ENCODE peak calls at places on chromosomes 3 and 15, in ten cellular contexts. One of them, this sample, is unnamed.

GRCh38 chr3:129421236-129421883 is 7.1 kb downstream of the EFCAB12 start:
- DNase-seq in astrocyte: no peak
- DNase-seq in tibial artery: peak; percentile 58
- DNase-seq in neural progenitor cell: no peak
- DNase-seq in heart right ventricle: no peak
- DNase-seq in kidney epithelial cell: no peak
- DNase-seq in Panc1: no peak
- DNase-seq in stomach: no peak
- DNase-seq in H7: no peak
- DNase-seq in heart left ventricle: no peak
- DNase-seq in this sample: no peak

GRCh38 chr15:82810061-82810862 is 834 bp downstream of the WHAMM start:
- DNase-seq in astrocyte: peak; percentile 34
- DNase-seq in tibial artery: no peak
- DNase-seq in neural progenitor cell: peak; percentile 71
- DNase-seq in heart right ventricle: peak; percentile 36
- DNase-seq in kidney epithelial cell: no peak
- DNase-seq in Panc1: no peak
- DNase-seq in stomach: peak; percentile 58
- DNase-seq in H7: peak; percentile 72
- DNase-seq in heart left ventricle: peak; percentile 34
- DNase-seq in this sample: peak; percentile 69

GRCh38 chr3:122943828-122944190 is 83.8 kb downstream of the SEMA5B start:
- DNase-seq in astrocyte: no peak
- DNase-seq in tibial artery: no peak
- DNase-seq in neural progenitor cell: no peak
- DNase-seq in heart right ventricle: no peak
- DNase-seq in kidney epithelial cell: no peak
- DNase-seq in Panc1: no peak
- DNase-seq in stomach: no peak
- DNase-seq in H7: no peak
- DNase-seq in heart left ventricle: no peak
- DNase-seq in this sample: peak; percentile 61

GRCh38 chr3:128353361-128353965 is 113.2 kb downstream of the DNAJB8 start:
- DNase-seq in astrocyte: no peak
- DNase-seq in tibial artery: no peak
- DNase-seq in neural progenitor cell: no peak
- DNase-seq in heart right ventricle: no peak
- DNase-seq in kidney epithelial cell: no peak
- DNase-seq in Panc1: no peak
- DNase-seq in stomach: no peak
- DNase-seq in H7: no peak
- DNase-seq in heart left ventricle: no peak
- DNase-seq in this sample: no peak

GRCh38 chr3:107956991-107957467 is 133.8 kb downstream of the CD47 start:
- DNase-seq in astrocyte: peak; percentile 18
- DNase-seq in tibial artery: peak; percentile 95
- DNase-seq in neural progenitor cell: no peak
- DNase-seq in heart right ventricle: peak; percentile 69
- DNase-seq in kidney epithelial cell: no peak
- DNase-seq in Panc1: no peak
- DNase-seq in stomach: peak; percentile 66
- DNase-seq in H7: no peak
- DNase-seq in heart left ventricle: peak; percentile 83
- DNase-seq in this sample: no peak

GRCh38 chr3:48926425-48927392 is 8.1 kb downstream of the ARIH2 start:
- DNase-seq in astrocyte: no peak
- DNase-seq in tibial artery: no peak
- DNase-seq in neural progenitor cell: no peak
- DNase-seq in heart right ventricle: no peak
- DNase-seq in kidney epithelial cell: no peak
- DNase-seq in Panc1: no peak
- DNase-seq in stomach: no peak
- DNase-seq in H7: no peak
- DNase-seq in heart left ventricle: no peak
- DNase-seq in this sample: no peak

GRCh38 chr3:133412511-133413165 is 12.8 kb downstream of the BFSP2 start:
- DNase-seq in astrocyte: no peak
- DNase-seq in tibial artery: no peak
- DNase-seq in neural progenitor cell: no peak
- DNase-seq in heart right ventricle: no peak
- DNase-seq in kidney epithelial cell: no peak
- DNase-seq in Panc1: no peak
- DNase-seq in stomach: no peak
- DNase-seq in H7: peak; percentile 19
- DNase-seq in heart left ventricle: no peak
- DNase-seq in this sample: peak; percentile 44

GRCh38 chr3:139319428-139320402 is 24.1 kb upstream of the MRPS22 start:
- DNase-seq in astrocyte: no peak
- DNase-seq in tibial artery: no peak
- DNase-seq in neural progenitor cell: peak; percentile 63
- DNase-seq in heart right ventricle: no peak
- DNase-seq in kidney epithelial cell: no peak
- DNase-seq in Panc1: no peak
- DNase-seq in stomach: no peak
- DNase-seq in H7: peak; percentile 86
- DNase-seq in heart left ventricle: no peak
- DNase-seq in this sample: peak; percentile 62

GRCh38 chr3:124281453-124282316 is 289.8 kb upstream of the ROPN1 start:
- DNase-seq in astrocyte: peak; percentile 36
- DNase-seq in tibial artery: no peak
- DNase-seq in neural progenitor cell: peak; percentile 57
- DNase-seq in heart right ventricle: no peak
- DNase-seq in kidney epithelial cell: no peak
- DNase-seq in Panc1: no peak
- DNase-seq in stomach: no peak
- DNase-seq in H7: peak; percentile 60
- DNase-seq in heart left ventricle: no peak
- DNase-seq in this sample: peak; percentile 49

GRCh38 chr3:193772389-193772788 is 179.4 kb downstream of the OPA1 start:
- DNase-seq in astrocyte: no peak
- DNase-seq in tibial artery: no peak
- DNase-seq in neural progenitor cell: peak; percentile 95
- DNase-seq in heart right ventricle: no peak
- DNase-seq in kidney epithelial cell: no peak
- DNase-seq in Panc1: no peak
- DNase-seq in stomach: no peak
- DNase-seq in H7: no peak
- DNase-seq in heart left ventricle: no peak
- DNase-seq in this sample: no peak

GRCh38 chr15:63306480-63307073 is 29.2 kb downstream of the APH1B start:
- DNase-seq in astrocyte: no peak
- DNase-seq in tibial artery: no peak
- DNase-seq in neural progenitor cell: no peak
- DNase-seq in heart right ventricle: no peak
- DNase-seq in kidney epithelial cell: peak; percentile 47
- DNase-seq in Panc1: no peak
- DNase-seq in stomach: no peak
- DNase-seq in H7: no peak
- DNase-seq in heart left ventricle: no peak
- DNase-seq in this sample: no peak

GRCh38 chr15:25092661-25093060 is 137.9 kb downstream of the SNRPN start:
- DNase-seq in astrocyte: peak; percentile 67
- DNase-seq in tibial artery: no peak
- DNase-seq in neural progenitor cell: no peak
- DNase-seq in heart right ventricle: no peak
- DNase-seq in kidney epithelial cell: no peak
- DNase-seq in Panc1: no peak
- DNase-seq in stomach: no peak
- DNase-seq in H7: no peak
- DNase-seq in heart left ventricle: no peak
- DNase-seq in this sample: no peak

GRCh38 chr3:171874879-171875278 is 31.7 kb downstream of the TMEM212 start:
- DNase-seq in astrocyte: peak; percentile 20
- DNase-seq in tibial artery: no peak
- DNase-seq in neural progenitor cell: no peak
- DNase-seq in heart right ventricle: no peak
- DNase-seq in kidney epithelial cell: no peak
- DNase-seq in Panc1: no peak
- DNase-seq in stomach: no peak
- DNase-seq in H7: no peak
- DNase-seq in heart left ventricle: no peak
- DNase-seq in this sample: no peak

GRCh38 chr3:18438586-18438985 is 13.4 kb upstream of the SATB1 start:
- DNase-seq in astrocyte: no peak
- DNase-seq in tibial artery: no peak
- DNase-seq in neural progenitor cell: no peak
- DNase-seq in heart right ventricle: no peak
- DNase-seq in kidney epithelial cell: no peak
- DNase-seq in Panc1: no peak
- DNase-seq in stomach: no peak
- DNase-seq in H7: no peak
- DNase-seq in heart left ventricle: no peak
- DNase-seq in this sample: no peak

GRCh38 chr3:64740232-64740631 is 52.4 kb upstream of the ADAMTS9 start:
- DNase-seq in astrocyte: peak; percentile 30
- DNase-seq in tibial artery: no peak
- DNase-seq in neural progenitor cell: no peak
- DNase-seq in heart right ventricle: no peak
- DNase-seq in kidney epithelial cell: no peak
- DNase-seq in Panc1: no peak
- DNase-seq in stomach: no peak
- DNase-seq in H7: no peak
- DNase-seq in heart left ventricle: no peak
- DNase-seq in this sample: no peak

GRCh38 chr3:126883241-126883640 is 99.7 kb upstream of the PLXNA1 start:
- DNase-seq in astrocyte: peak; percentile 16
- DNase-seq in tibial artery: no peak
- DNase-seq in neural progenitor cell: no peak
- DNase-seq in heart right ventricle: no peak
- DNase-seq in kidney epithelial cell: no peak
- DNase-seq in Panc1: no peak
- DNase-seq in stomach: no peak
- DNase-seq in H7: no peak
- DNase-seq in heart left ventricle: no peak
- DNase-seq in this sample: no peak

GRCh38 chr15:27669641-27670040 is 429.5 kb downstream of the OCA2 start:
- DNase-seq in astrocyte: no peak
- DNase-seq in tibial artery: no peak
- DNase-seq in neural progenitor cell: no peak
- DNase-seq in heart right ventricle: no peak
- DNase-seq in kidney epithelial cell: no peak
- DNase-seq in Panc1: no peak
- DNase-seq in stomach: no peak
- DNase-seq in H7: no peak
- DNase-seq in heart left ventricle: no peak
- DNase-seq in this sample: no peak

GRCh38 chr3:16807441-16807840 is 77.3 kb upstream of the PLCL2 start:
- DNase-seq in astrocyte: no peak
- DNase-seq in tibial artery: no peak
- DNase-seq in neural progenitor cell: no peak
- DNase-seq in heart right ventricle: no peak
- DNase-seq in kidney epithelial cell: no peak
- DNase-seq in Panc1: no peak
- DNase-seq in stomach: no peak
- DNase-seq in H7: no peak
- DNase-seq in heart left ventricle: no peak
- DNase-seq in this sample: no peak
- H3K36me3 ChIP-seq in astrocyte: no peaks in the 10 kb centered on the region
- H3K36me3 ChIP-seq in tibial artery: no peaks in the 10 kb centered on the region
- H3K36me3 ChIP-seq in neural progenitor cell: no peaks in the 10 kb centered on the region
- H3K36me3 ChIP-seq in heart right ventricle: no peaks in the 10 kb centered on the region
- H3K36me3 ChIP-seq in kidney epithelial cell: no peaks in the 10 kb centered on the region
- H3K36me3 ChIP-seq in Panc1: no peaks in the 10 kb centered on the region
- H3K36me3 ChIP-seq in stomach: no peaks in the 10 kb centered on the region
- H3K36me3 ChIP-seq in H7: no peaks in the 10 kb centered on the region
- H3K36me3 ChIP-seq in heart left ventricle: no peaks in the 10 kb centered on the region
- H3K36me3 ChIP-seq in this sample: no peaks in the 10 kb centered on the region

GRCh38 chr3:47407896-47408838 is 27.3 kb downstream of the PTPN23 start:
- DNase-seq in astrocyte: no peak
- DNase-seq in tibial artery: no peak
- DNase-seq in neural progenitor cell: no peak
- DNase-seq in heart right ventricle: no peak
- DNase-seq in kidney epithelial cell: no peak
- DNase-seq in Panc1: no peak
- DNase-seq in stomach: no peak
- DNase-seq in H7: peak; percentile 48
- DNase-seq in heart left ventricle: no peak
- DNase-seq in this sample: no peak
- H3K36me3 ChIP-seq in astrocyte: peaks cover 7% of the 10 kb centered on the region
- H3K36me3 ChIP-seq in tibial artery: peaks cover 74% of the 10 kb centered on the region
- H3K36me3 ChIP-seq in neural progenitor cell: no peaks in the 10 kb centered on the region
- H3K36me3 ChIP-seq in heart right ventricle: peaks cover 77% of the 10 kb centered on the region
- H3K36me3 ChIP-seq in kidney epithelial cell: peaks cover 2% of the 10 kb centered on the region
- H3K36me3 ChIP-seq in Panc1: no peaks in the 10 kb centered on the region
- H3K36me3 ChIP-seq in stomach: peaks cover 78% of the 10 kb centered on the region
- H3K36me3 ChIP-seq in H7: peaks cover 25% of the 10 kb centered on the region
- H3K36me3 ChIP-seq in heart left ventricle: peaks cover 73% of the 10 kb centered on the region
- H3K36me3 ChIP-seq in this sample: peaks cover 11% of the 10 kb centered on the region

GRCh38 chr15:65884511-65884910 is 15.2 kb downstream of the RAB11A start:
- DNase-seq in astrocyte: no peak
- DNase-seq in tibial artery: no peak
- DNase-seq in neural progenitor cell: no peak
- DNase-seq in heart right ventricle: no peak
- DNase-seq in kidney epithelial cell: no peak
- DNase-seq in Panc1: no peak
- DNase-seq in stomach: no peak
- DNase-seq in H7: no peak
- DNase-seq in heart left ventricle: no peak
- DNase-seq in this sample: no peak
- H3K36me3 ChIP-seq in astrocyte: peaks cover 49% of the 10 kb centered on the region
- H3K36me3 ChIP-seq in tibial artery: peaks cover 54% of the 10 kb centered on the region
- H3K36me3 ChIP-seq in neural progenitor cell: peaks cover 27% of the 10 kb centered on the region
- H3K36me3 ChIP-seq in heart right ventricle: peaks cover 90% of the 10 kb centered on the region
- H3K36me3 ChIP-seq in kidney epithelial cell: no peaks in the 10 kb centered on the region
- H3K36me3 ChIP-seq in Panc1: peaks cover 61% of the 10 kb centered on the region
- H3K36me3 ChIP-seq in stomach: peaks cover 81% of the 10 kb centered on the region
- H3K36me3 ChIP-seq in H7: peaks cover 6% of the 10 kb centered on the region
- H3K36me3 ChIP-seq in heart left ventricle: peaks cover 48% of the 10 kb centered on the region
- H3K36me3 ChIP-seq in this sample: peaks cover 53% of the 10 kb centered on the region

GRCh38 chr3:179955798-179956197 is 80.9 kb downstream of the PEX5L start:
- DNase-seq in astrocyte: no peak
- DNase-seq in tibial artery: no peak
- DNase-seq in neural progenitor cell: no peak
- DNase-seq in heart right ventricle: no peak
- DNase-seq in kidney epithelial cell: no peak
- DNase-seq in Panc1: no peak
- DNase-seq in stomach: no peak
- DNase-seq in H7: no peak
- DNase-seq in heart left ventricle: no peak
- DNase-seq in this sample: no peak
- H3K36me3 ChIP-seq in astrocyte: no peaks in the 10 kb centered on the region
- H3K36me3 ChIP-seq in tibial artery: no peaks in the 10 kb centered on the region
- H3K36me3 ChIP-seq in neural progenitor cell: no peaks in the 10 kb centered on the region
- H3K36me3 ChIP-seq in heart right ventricle: no peaks in the 10 kb centered on the region
- H3K36me3 ChIP-seq in kidney epithelial cell: no peaks in the 10 kb centered on the region
- H3K36me3 ChIP-seq in Panc1: no peaks in the 10 kb centered on the region
- H3K36me3 ChIP-seq in stomach: no peaks in the 10 kb centered on the region
- H3K36me3 ChIP-seq in H7: no peaks in the 10 kb centered on the region
- H3K36me3 ChIP-seq in heart left ventricle: no peaks in the 10 kb centered on the region
- H3K36me3 ChIP-seq in this sample: no peaks in the 10 kb centered on the region